ENCODE peak calls at places on chromosomes 6 and 20, in seven cellular contexts. One of them, this sample, is unnamed.
A peak's percentile ranks its signal among the peaks of the same experiment; 100 is the strongest.

GRCh38 chr6:75818061-75818855 is 69.2 kb downstream of the MYO6 start:
- DNase-seq in right atrium auricular region: no peak
- DNase-seq in fibroblast of lung: no peak
- DNase-seq in right lobe of liver: no peak
- DNase-seq in left ventricle myocardium inferior: no peak
- DNase-seq in tibial nerve: no peak
- DNase-seq in type B pancreatic cell: no peak
- DNase-seq in this sample: no peak

GRCh38 chr6:104955927-104956662 is 812 bp upstream of the LIN28B start:
- DNase-seq in type B pancreatic cell: no peak
- DNase-seq in tibial nerve: no peak
- DNase-seq in right lobe of liver: no peak
- DNase-seq in fibroblast of lung: no peak
- DNase-seq in right atrium auricular region: no peak
- DNase-seq in left ventricle myocardium inferior: no peak
- DNase-seq in this sample: no peak

GRCh38 chr6:68559052-68559451 is 76.0 kb upstream of the ADGRB3 start:
- DNase-seq in right atrium auricular region: no peak
- DNase-seq in fibroblast of lung: peak; percentile 77
- DNase-seq in tibial nerve: no peak
- DNase-seq in right lobe of liver: no peak
- DNase-seq in type B pancreatic cell: no peak
- DNase-seq in left ventricle myocardium inferior: no peak
- DNase-seq in this sample: peak; percentile 18

GRCh38 chr6:165835410-165835851 is 172.4 kb upstream of the PDE10A start:
- DNase-seq in left ventricle myocardium inferior: no peak
- DNase-seq in tibial nerve: no peak
- DNase-seq in right lobe of liver: no peak
- DNase-seq in fibroblast of lung: no peak
- DNase-seq in type B pancreatic cell: no peak
- DNase-seq in right atrium auricular region: no peak
- DNase-seq in this sample: peak; percentile 51

GRCh38 chr6:110529355-110529754 is 52.9 kb upstream of the SLC22A16 start:
- DNase-seq in right lobe of liver: no peak
- DNase-seq in right atrium auricular region: no peak
- DNase-seq in tibial nerve: no peak
- DNase-seq in type B pancreatic cell: no peak
- DNase-seq in left ventricle myocardium inferior: no peak
- DNase-seq in fibroblast of lung: peak; percentile 68
- DNase-seq in this sample: peak; percentile 67

GRCh38 chr6:387293-387694 is 4.3 kb upstream of the IRF4 start:
- DNase-seq in left ventricle myocardium inferior: no peak
- DNase-seq in fibroblast of lung: peak; percentile 68
- DNase-seq in right atrium auricular region: no peak
- DNase-seq in right lobe of liver: no peak
- DNase-seq in tibial nerve: no peak
- DNase-seq in type B pancreatic cell: no peak
- DNase-seq in this sample: peak; percentile 91

GRCh38 chr20:47544852-47545251 is 43.2 kb downstream of the NCOA3 start:
- DNase-seq in right atrium auricular region: no peak
- DNase-seq in tibial nerve: no peak
- DNase-seq in right lobe of liver: no peak
- DNase-seq in type B pancreatic cell: no peak
- DNase-seq in fibroblast of lung: no peak
- DNase-seq in left ventricle myocardium inferior: no peak
- DNase-seq in this sample: no peak

GRCh38 chr6:127069659-127070279 is 48.7 kb upstream of the RSPO3 start:
- DNase-seq in type B pancreatic cell: no peak
- DNase-seq in fibroblast of lung: peak; percentile 51
- DNase-seq in right atrium auricular region: no peak
- DNase-seq in left ventricle myocardium inferior: no peak
- DNase-seq in right lobe of liver: no peak
- DNase-seq in tibial nerve: no peak
- DNase-seq in this sample: peak; percentile 29

GRCh38 chr6:6683964-6684363 is 95.4 kb downstream of the LY86 start:
- DNase-seq in fibroblast of lung: no peak
- DNase-seq in tibial nerve: no peak
- DNase-seq in left ventricle myocardium inferior: no peak
- DNase-seq in right lobe of liver: no peak
- DNase-seq in right atrium auricular region: no peak
- DNase-seq in type B pancreatic cell: no peak
- DNase-seq in this sample: no peak

GRCh38 chr6:52297433-52297832 is 12.9 kb upstream of the MCM3 start:
- DNase-seq in tibial nerve: no peak
- DNase-seq in right atrium auricular region: no peak
- DNase-seq in type B pancreatic cell: no peak
- DNase-seq in left ventricle myocardium inferior: no peak
- DNase-seq in fibroblast of lung: no peak
- DNase-seq in right lobe of liver: no peak
- DNase-seq in this sample: no peak

GRCh38 chr6:6008648-6009421 is 2.1 kb upstream of the NRN1 start:
- DNase-seq in left ventricle myocardium inferior: peak; percentile 73
- DNase-seq in tibial nerve: peak; percentile 75
- DNase-seq in right lobe of liver: peak; percentile 88
- DNase-seq in right atrium auricular region: no peak
- DNase-seq in fibroblast of lung: no peak
- DNase-seq in type B pancreatic cell: peak; percentile 78
- DNase-seq in this sample: peak; percentile 26

DNA sequence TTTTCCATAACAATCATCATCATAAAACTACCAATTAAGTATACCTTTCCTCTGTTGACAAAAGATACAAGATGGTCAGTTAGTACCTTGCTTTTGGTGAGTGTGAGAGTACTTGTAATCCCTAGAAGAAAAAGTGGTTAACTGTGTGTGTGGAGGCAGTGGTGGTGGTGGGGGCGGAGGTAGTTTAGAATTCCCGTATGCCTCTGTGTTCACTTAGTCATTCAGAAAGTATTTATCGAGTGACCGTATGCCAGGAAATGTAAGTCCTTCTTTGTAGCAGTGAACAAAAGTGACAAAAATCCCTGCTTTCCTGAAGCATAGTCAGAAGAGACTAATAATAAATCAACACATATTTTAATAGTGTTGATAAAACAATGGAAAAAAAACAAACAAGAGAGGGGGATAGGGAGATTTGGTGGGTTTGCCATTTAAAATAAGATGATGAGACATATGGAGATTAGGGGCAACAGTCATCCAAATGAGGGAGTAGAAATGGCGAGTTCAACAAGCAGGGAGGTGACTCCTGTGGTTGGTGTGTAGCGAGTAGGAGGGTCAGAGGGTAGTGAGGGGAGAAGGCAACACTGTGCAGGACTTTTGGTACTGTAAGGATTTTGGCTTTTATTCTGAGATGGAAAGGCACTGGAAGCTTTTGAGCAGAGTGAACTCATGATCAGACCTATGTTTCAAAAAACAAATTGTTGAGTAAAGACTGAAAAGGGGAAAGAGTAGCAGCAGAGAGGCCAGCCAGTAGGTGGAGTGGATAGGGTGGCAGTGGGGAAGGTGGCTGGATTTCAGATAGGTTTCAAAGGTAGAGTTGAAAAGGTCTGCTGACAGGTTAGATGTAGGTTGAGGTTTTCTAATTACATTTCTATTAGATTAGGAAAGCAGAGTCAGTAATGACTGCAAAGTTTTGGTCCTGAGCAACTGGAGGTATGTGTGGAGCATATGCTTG is 40.3 kb upstream of the SIM1 start:
- DNase-seq in right lobe of liver: no peak
- DNase-seq in tibial nerve: no peak
- DNase-seq in type B pancreatic cell: no peak
- DNase-seq in right atrium auricular region: no peak
- DNase-seq in left ventricle myocardium inferior: no peak
- DNase-seq in fibroblast of lung: peak; percentile 73
- DNase-seq in this sample: peak; percentile 71
- TF ChIP-seq CTCF in right lobe of liver: no peak
- TF ChIP-seq CTCF in tibial nerve: no peak
- TF ChIP-seq CTCF in type B pancreatic cell: no peak
- TF ChIP-seq CTCF in right atrium auricular region: no peak
- TF ChIP-seq CTCF in left ventricle myocardium inferior: no peak
- TF ChIP-seq CTCF in fibroblast of lung: no peak
- TF ChIP-seq CTCF in this sample: no peak

DNA sequence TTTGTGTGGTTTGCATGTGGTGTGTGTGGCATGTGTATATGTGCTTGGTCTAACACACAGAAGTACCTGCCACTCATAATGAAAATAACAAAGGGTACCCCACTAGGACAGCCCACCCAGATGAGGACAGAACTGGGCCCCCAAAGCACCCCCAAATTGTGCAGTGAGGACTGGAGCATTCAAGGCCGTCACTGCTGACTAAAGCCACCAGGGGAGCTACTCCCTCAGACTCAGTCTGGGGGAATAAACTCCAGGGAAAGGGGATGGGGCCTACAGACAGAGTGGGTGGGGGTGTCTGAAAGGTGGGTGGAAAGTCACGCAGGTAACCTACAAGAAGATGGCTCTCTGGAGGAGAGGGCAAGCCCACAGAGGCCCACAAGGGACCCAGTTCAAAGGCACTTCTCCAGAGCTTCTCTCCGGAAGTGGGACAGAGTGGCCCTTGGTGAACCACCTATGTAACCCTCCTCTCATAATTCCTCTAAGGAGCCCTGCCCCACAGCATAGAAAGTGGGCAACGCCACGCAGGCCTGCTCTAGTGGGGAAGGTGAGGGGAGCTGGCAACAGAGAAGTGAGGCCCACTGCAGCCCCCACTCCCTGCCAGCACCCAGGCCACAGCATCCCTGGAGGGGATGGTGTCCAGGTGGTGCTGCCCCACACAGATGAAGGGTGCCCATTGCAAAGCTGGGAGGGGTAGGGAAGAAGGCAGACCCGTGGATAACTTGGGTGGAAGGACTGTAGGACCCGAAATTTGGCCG is 122.8 kb upstream of the MAFB start:
- DNase-seq in fibroblast of lung: no peak
- DNase-seq in right lobe of liver: no peak
- DNase-seq in type B pancreatic cell: peak; percentile 55
- DNase-seq in left ventricle myocardium inferior: no peak
- DNase-seq in tibial nerve: no peak
- DNase-seq in right atrium auricular region: peak; percentile 13
- DNase-seq in this sample: no peak
- TF ChIP-seq CTCF in fibroblast of lung: no peak
- TF ChIP-seq CTCF in right lobe of liver: no peak
- TF ChIP-seq CTCF in type B pancreatic cell: peak; percentile 47
- TF ChIP-seq CTCF in left ventricle myocardium inferior: no peak
- TF ChIP-seq CTCF in tibial nerve: no peak
- TF ChIP-seq CTCF in right atrium auricular region: no peak
- TF ChIP-seq CTCF in this sample: no peak

DNA sequence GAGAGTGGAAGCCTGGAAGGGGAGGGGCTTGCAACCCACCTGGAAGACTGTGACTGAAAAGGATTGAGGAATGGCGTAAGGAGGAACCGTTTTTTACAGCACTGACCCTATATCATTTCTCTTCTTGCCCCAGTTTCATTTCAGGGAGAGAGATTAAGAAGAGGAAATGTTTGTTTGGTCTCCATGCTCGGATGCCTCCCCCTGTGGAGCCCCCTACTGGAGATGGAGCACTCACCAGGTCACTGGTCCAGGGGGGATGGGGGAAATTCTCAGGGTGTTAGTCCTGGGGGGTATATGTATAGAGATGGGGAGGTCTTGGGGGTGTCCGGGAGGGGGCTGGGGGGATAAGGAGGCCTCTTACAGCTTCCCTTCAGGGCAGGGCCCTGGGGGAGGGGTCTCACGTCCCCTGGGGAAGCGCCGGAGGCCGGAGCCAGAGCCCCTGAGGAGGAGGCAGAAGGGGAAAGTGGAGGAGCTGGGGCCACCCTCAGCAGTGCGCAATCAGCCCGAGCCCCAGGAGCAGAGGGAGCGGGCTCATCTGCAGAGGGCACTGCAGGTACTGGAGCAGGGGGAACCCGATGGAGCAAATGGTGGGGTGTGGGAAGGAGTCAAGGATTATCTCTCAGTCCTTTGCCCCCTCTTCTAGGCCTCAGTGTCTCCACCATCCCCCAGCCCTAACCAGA is 3.2 kb downstream of the CUTA start:
- DNase-seq in fibroblast of lung: no peak
- DNase-seq in right lobe of liver: no peak
- DNase-seq in type B pancreatic cell: no peak
- DNase-seq in left ventricle myocardium inferior: no peak
- DNase-seq in tibial nerve: no peak
- DNase-seq in right atrium auricular region: no peak
- DNase-seq in this sample: no peak
- TF ChIP-seq CTCF in fibroblast of lung: peak; percentile 50
- TF ChIP-seq CTCF in right lobe of liver: peak; percentile 5
- TF ChIP-seq CTCF in type B pancreatic cell: peak; percentile 61
- TF ChIP-seq CTCF in left ventricle myocardium inferior: no peak
- TF ChIP-seq CTCF in tibial nerve: no peak
- TF ChIP-seq CTCF in right atrium auricular region: no peak
- TF ChIP-seq CTCF in this sample: peak; percentile 13

GRCh38 chr20:14716251-14716650 is 378.8 kb upstream of the FLRT3 start:
- DNase-seq in tibial nerve: no peak
- DNase-seq in type B pancreatic cell: no peak
- DNase-seq in right atrium auricular region: no peak
- DNase-seq in right lobe of liver: no peak
- DNase-seq in left ventricle myocardium inferior: no peak
- DNase-seq in fibroblast of lung: no peak
- DNase-seq in this sample: no peak

GRCh38 chr20:14715400-14715799 is 378.0 kb upstream of the FLRT3 start:
- DNase-seq in type B pancreatic cell: no peak
- DNase-seq in tibial nerve: no peak
- DNase-seq in fibroblast of lung: no peak
- DNase-seq in right lobe of liver: no peak
- DNase-seq in right atrium auricular region: no peak
- DNase-seq in left ventricle myocardium inferior: no peak
- DNase-seq in this sample: no peak

GRCh38 chr20:14721926-14722325 is 384.5 kb upstream of the FLRT3 start:
- DNase-seq in right atrium auricular region: no peak
- DNase-seq in tibial nerve: no peak
- DNase-seq in fibroblast of lung: no peak
- DNase-seq in right lobe of liver: no peak
- DNase-seq in type B pancreatic cell: no peak
- DNase-seq in left ventricle myocardium inferior: no peak
- DNase-seq in this sample: no peak

GRCh38 chr20:14720251-14720650 is 382.8 kb upstream of the FLRT3 start:
- DNase-seq in right atrium auricular region: no peak
- DNase-seq in tibial nerve: no peak
- DNase-seq in right lobe of liver: no peak
- DNase-seq in type B pancreatic cell: no peak
- DNase-seq in left ventricle myocardium inferior: no peak
- DNase-seq in fibroblast of lung: no peak
- DNase-seq in this sample: no peak

DNA sequence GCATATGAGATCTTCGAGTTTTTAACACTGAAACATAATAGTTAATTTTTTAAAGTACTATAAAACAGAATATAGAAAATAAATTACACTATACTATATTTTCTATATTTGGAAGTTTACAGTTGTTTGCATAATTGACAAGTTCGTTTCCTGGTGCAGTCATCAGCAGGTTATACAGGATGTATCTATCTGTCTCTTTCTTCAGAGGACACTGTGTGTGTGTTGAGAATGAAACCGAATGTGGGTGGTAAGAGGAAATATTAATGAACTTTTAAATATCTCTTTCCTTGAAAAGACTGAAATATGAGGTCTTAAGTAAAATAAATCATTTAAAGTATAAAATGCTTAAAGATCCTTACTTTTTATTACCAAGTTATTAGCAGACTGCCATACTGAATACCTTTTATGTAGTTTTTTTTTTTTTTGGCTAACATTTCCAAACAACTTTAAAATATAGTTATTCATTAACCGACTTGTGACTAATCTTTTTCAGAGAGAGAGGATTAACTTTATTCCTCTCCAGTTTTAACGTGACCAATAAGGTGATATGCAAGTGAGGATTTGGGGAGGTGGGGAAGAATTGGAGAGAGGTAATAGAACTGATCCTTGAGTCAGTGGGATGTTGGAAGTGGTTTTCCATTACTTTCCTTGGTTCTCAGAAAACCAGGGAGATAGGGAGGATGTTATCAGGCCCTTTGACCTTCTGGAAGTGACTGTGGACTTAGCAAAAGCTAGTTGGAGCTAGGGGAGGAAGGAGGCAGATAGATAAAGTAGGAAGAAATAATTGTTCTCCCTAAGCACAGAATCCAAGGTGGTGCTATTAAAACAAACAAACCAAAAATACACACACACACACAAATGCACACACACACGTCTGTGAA is 380.0 kb upstream of the FLRT3 start:
- DNase-seq in fibroblast of lung: no peak
- DNase-seq in left ventricle myocardium inferior: no peak
- DNase-seq in tibial nerve: no peak
- DNase-seq in right atrium auricular region: no peak
- DNase-seq in right lobe of liver: no peak
- DNase-seq in type B pancreatic cell: no peak
- DNase-seq in this sample: no peak
- TF ChIP-seq CTCF in fibroblast of lung: no peak
- TF ChIP-seq CTCF in left ventricle myocardium inferior: no peak
- TF ChIP-seq CTCF in tibial nerve: no peak
- TF ChIP-seq CTCF in right atrium auricular region: no peak
- TF ChIP-seq CTCF in right lobe of liver: no peak
- TF ChIP-seq CTCF in type B pancreatic cell: no peak
- TF ChIP-seq CTCF in this sample: no peak